ENCODE peak calls at places on chromosomes 1 and 21, in nine cellular contexts. Z is GM20000, X is tibial artery, D is GM10248, C is WTC11, W is kidney, G is HCT116, B is heart left ventricle, L is left lung. O is an unnamed sample.

GRCh38 chr1:43324810-43325209 is 12.8 kb upstream of the MPL start:
- DNase-seq in D (no peak), B (no peak), X (no peak), Z (no peak), W (no peak), L (no peak), G (no peak), C (no peak), O (no peak)

GRCh38 chr1:225486856-225487255 is 59.0 kb upstream of the LBR start:
- DNase-seq in L (no peak), B (no peak), C (no peak), Z (no peak), X (no peak), G (no peak), D (no peak), W (no peak), O (no peak)

GRCh38 chr1:91596474-91596873 is 95.8 kb downstream of the CDC7 start:
- DNase-seq in G (no peak), W (no peak), X (no peak), Z (no peak), D (no peak), L (no peak), C (no peak), B (no peak), O (no peak)

GRCh38 chr1:25110480-25110879 is 121.8 kb downstream of the SYF2 start:
- DNase-seq in L (no peak), Z (no peak), B (no peak), D (no peak), G (no peak), C (no peak), W (no peak), X (no peak), O (no peak)

GRCh38 chr1:8889103-8889846 is 10.8 kb upstream of the ENO1 start:
- DNase-seq in B (no peak), D (no peak), Z (no peak), W (no peak), L (no peak), G (no peak), X (no peak), C (no peak), O (no peak)

GRCh38 chr1:63442141-63442475 is 74.7 kb downstream of the ALG6 start:
- DNase-seq in D (no peak), L (no peak), Z (no peak), W (no peak), B (no peak), C (no peak), G (no peak), X (no peak), O (no peak)

GRCh38 chr1:147794570-147794969 is 34.2 kb upstream of the GJA5 start:
- DNase-seq in B (peak), D (no peak), W (no peak), X (no peak), G (no peak), Z (no peak), C (no peak), L (no peak), O (no peak)

GRCh38 chr1:222926566-222926965 is 111.7 kb downstream of the DISP1 start:
- DNase-seq in D (no peak), L (no peak), Z (no peak), C (no peak), B (no peak), X (no peak), W (no peak), G (no peak), O (no peak)

GRCh38 chr1:177969825-177970371 is at the start of gene SEC16B:
- DNase-seq in X (no peak), B (no peak), G (no peak), L (no peak), W (no peak), D (no peak), C (no peak), Z (no peak), O (no peak)

GRCh38 chr1:229027622-229028182 is 243.2 kb upstream of the RAB4A start:
- DNase-seq in C (no peak), B (no peak), X (no peak), Z (no peak), D (no peak), L (no peak), G (no peak), W (no peak), O (no peak)

GRCh38 chr1:219567341-219567947 is 45.5 kb downstream of the ZC3H11B start:
- DNase-seq in B (no peak), D (no peak), L (no peak), W (no peak), Z (no peak), G (peak), C (no peak), X (no peak), O (no peak)

GRCh38 chr1:52259886-52260285 is 106.1 kb downstream of the CC2D1B start:
- DNase-seq in C (no peak), X (no peak), D (no peak), B (no peak), L (no peak), G (no peak), W (no peak), Z (no peak), O (no peak)

GRCh38 chr21:38917045-38917774 is 111.5 kb downstream of the ETS2 start:
- DNase-seq in W (peak), G (no peak), Z (no peak), B (no peak), X (no peak), D (no peak), L (no peak), C (no peak), O (no peak)

GRCh38 chr1:12442217-12442616 is 175.8 kb downstream of the DHRS3 start:
- DNase-seq in W (no peak), C (no peak), X (no peak), D (no peak), G (no peak), Z (no peak), B (no peak), L (no peak), O (no peak)

GRCh38 chr1:59697138-59697811 is 117.5 kb upstream of the HOOK1 start:
- DNase-seq in W (no peak), Z (no peak), C (no peak), L (no peak), D (no peak), G (no peak), B (no peak), X (no peak), O (no peak)

GRCh38 chr1:203225054-203225453 is 4.4 kb downstream of the CHIT1 start:
- DNase-seq in W (no peak), D (no peak), C (no peak), Z (no peak), L (no peak), B (no peak), G (no peak), X (no peak), O (no peak)

GRCh38 chr1:43836267-43836951 is 97.2 kb upstream of the ARTN start:
- DNase-seq in G (no peak), X (peak), Z (peak), C (no peak), L (peak), D (peak), B (peak), W (peak), O (no peak)

GRCh38 chr21:26835027-26835713 is 10.0 kb downstream of the ADAMTS1 start:
- DNase-seq in G (no peak), Z (no peak), D (no peak), L (no peak), C (no peak), X (no peak), B (no peak), W (no peak), O (no peak)

GRCh38 chr1:156086256-156086662 is 4.0 kb upstream of the MEX3A start:
- DNase-seq in W (no peak), Z (no peak), X (no peak), L (peak), D (no peak), G (no peak), C (no peak), B (no peak), O (no peak)

GRCh38 chr1:184158911-184159701 is 107.6 kb downstream of the TSEN15 start:
- DNase-seq in L (no peak), X (no peak), G (no peak), Z (no peak), D (no peak), W (no peak), C (no peak), B (no peak), O (no peak)

DNA sequence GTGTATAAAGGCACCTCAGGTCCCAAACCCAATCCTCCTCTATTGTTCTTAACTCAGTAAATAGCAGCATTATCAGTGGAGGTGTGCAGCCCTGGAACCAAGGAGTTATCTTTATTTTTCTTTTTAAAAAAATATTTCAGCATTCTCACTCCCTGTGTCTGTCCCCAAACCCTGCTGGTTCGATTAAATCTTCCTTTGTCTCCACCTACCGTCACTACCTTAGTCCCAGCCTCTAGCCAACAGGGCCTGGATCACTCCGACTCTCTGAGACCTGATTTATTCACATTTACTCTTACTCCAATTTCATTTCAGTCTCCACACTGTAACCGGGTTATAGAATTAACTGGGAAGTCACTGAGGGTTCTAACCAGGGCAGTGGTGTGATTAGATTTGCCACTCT is 39.1 kb upstream of the FAM89A start:
- DNase-seq in X (no peak), Z (no peak), W (no peak), C (no peak), D (no peak), B (no peak), G (no peak), L (no peak), O (no peak)
- TF ChIP-seq CTCF in X (no peak), Z (no peak), W (no peak), C (no peak), D (no peak), B (no peak), G (no peak), L (no peak), O (no peak)

GRCh38 chr21:28588997-28589396 is 403.7 kb downstream of the LTN1 start:
- DNase-seq in C (no peak), W (no peak), Z (no peak), X (no peak), G (no peak), B (no peak), D (no peak), L (no peak), O (no peak)

GRCh38 chr21:28587748-28588147 is 404.9 kb downstream of the LTN1 start:
- DNase-seq in W (no peak), L (no peak), C (no peak), Z (no peak), D (no peak), B (no peak), G (no peak), X (no peak), O (no peak)

GRCh38 chr21:28592205-28592845 is 400.4 kb downstream of the LTN1 start:
- DNase-seq in D (no peak), B (no peak), L (no peak), Z (no peak), G (no peak), X (no peak), C (no peak), W (no peak), O (no peak)

GRCh38 chr21:28590026-28590425 is 402.7 kb downstream of the LTN1 start:
- DNase-seq in C (no peak), W (no peak), D (no peak), L (no peak), B (no peak), Z (no peak), G (no peak), X (no peak), O (no peak)

DNA sequence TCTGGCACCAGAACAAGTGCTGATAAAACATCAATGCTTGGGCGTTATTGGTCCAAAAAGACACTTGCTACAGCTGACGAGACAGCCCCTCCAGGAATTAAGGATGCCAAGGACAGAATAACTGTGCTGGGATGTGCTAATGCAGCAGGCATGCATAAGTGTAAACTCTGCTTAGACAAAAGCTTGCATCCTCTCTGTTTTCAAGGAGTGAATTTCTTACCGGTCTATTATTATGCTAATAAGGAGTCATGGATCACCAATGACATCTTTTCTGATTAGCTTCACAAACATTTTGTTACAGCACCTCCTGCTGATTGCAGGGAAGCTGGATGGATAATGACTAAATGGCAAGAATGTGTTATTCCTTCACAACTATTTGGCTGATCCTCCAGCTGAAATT is 402.0 kb downstream of the LTN1 start:
- DNase-seq in G (no peak), D (no peak), C (no peak), W (no peak), X (no peak), B (no peak), L (no peak), Z (no peak), O (no peak)
- TF ChIP-seq CTCF in G (no peak), D (no peak), C (no peak), W (no peak), X (no peak), B (no peak), L (no peak), Z (no peak), O (no peak)

DNA sequence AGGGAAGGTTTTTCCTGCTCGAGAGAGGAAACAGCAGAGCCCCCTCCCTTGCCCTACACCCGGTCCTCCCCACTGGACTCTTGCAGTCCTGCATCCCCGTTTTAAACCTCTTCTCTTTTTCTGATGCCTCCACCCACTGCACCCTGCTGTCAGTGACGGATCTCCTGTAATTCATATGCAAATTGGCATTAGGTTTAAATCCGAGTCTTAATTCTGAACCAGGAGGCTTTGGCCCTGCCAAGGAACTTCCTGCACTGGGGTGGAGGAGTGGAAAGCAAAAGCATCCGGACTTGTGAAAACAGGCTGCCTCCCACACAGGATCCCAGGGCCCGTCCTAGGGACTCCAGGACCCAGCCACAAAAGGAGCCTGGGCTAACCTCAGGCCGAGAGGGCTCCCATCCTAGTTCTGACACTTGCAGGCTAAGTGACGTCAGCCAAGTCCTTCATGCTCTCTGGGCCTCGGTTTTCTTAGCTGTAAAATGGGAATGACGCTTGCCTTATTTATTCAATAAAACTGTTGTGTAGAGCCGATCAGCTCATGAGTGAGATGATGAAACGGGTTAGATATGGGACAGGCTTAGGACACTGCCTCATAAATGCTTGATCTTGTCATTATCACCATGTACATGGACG is 613.3 kb downstream of the AJAP1 start:
- DNase-seq in Z (no peak), G (no peak), X (no peak), B (no peak), D (no peak), L (no peak), W (no peak), C (no peak), O (no peak)
- TF ChIP-seq CTCF in Z (no peak), G (no peak), X (no peak), B (no peak), D (no peak), L (no peak), W (no peak), C (no peak), O (no peak)

GRCh38 chr1:237736372-237737029 is 154.2 kb downstream of the ZP4 start:
- DNase-seq in X (no peak), L (no peak), C (no peak), D (no peak), W (no peak), G (no peak), B (no peak), Z (no peak), O (no peak)
- TF ChIP-seq CTCF in X (no peak), L (no peak), C (peak), D (no peak), W (peak), G (no peak), B (peak), Z (no peak), O (peak)

DNA sequence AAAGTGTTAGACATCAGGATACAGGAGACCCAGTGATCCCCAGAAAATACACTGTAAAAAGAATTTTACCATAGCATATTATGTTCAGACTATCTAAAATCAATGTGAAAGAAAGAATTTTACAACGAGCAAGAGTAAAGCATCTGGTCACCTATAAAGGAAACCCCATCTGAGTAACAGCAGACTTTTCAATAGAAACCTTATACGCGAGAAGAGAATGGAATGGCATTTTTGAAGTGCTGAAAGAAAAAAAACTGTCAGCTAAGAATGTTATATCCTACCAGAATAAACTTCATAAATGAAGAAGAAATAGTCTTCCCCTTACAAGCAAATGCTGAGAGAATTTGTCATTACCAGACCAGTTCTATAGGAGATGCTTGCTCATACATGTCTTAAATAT is 532.1 kb upstream of the NR5A2 start:
- DNase-seq in D (no peak), Z (no peak), W (no peak), X (no peak), C (no peak), G (no peak), L (no peak), B (no peak), O (no peak)
- TF ChIP-seq CTCF in D (no peak), Z (no peak), W (no peak), X (no peak), C (no peak), G (no peak), L (no peak), B (no peak), O (no peak)